ENCODE peak calls at places on chromosomes 5 and 9, in five cellular contexts. One of them, this sample, is unnamed. For H3K27me3, the result is how much of the 10 kb centered on the place peaks cover.

GRCh38 chr5:175253597-175253996 is 190.4 kb downstream of the DRD1 start:
- DNase-seq in esophagus squamous epithelium: no peak
- DNase-seq in GM23248: peak
- DNase-seq in adrenal gland: no peak
- DNase-seq in MM.1S: no peak
- DNase-seq in this sample: no peak

GRCh38 chr9:134620751-134621557 is 20.6 kb upstream of the COL5A1 start:
- DNase-seq in esophagus squamous epithelium: no peak
- DNase-seq in GM23248: no peak
- DNase-seq in adrenal gland: peak
- DNase-seq in MM.1S: no peak
- DNase-seq in this sample: no peak

GRCh38 chr5:31064215-31064614 is 129.3 kb upstream of the CDH6 start:
- DNase-seq in esophagus squamous epithelium: no peak
- DNase-seq in GM23248: no peak
- DNase-seq in adrenal gland: no peak
- DNase-seq in MM.1S: no peak
- DNase-seq in this sample: no peak

GRCh38 chr5:148229840-148230239 is 8.5 kb upstream of the MARCOL start:
- DNase-seq in esophagus squamous epithelium: no peak
- DNase-seq in GM23248: no peak
- DNase-seq in adrenal gland: no peak
- DNase-seq in MM.1S: no peak
- DNase-seq in this sample: no peak

GRCh38 chr5:57493034-57493433 is 10.4 kb upstream of the ACTBL2 start:
- DNase-seq in esophagus squamous epithelium: no peak
- DNase-seq in GM23248: no peak
- DNase-seq in adrenal gland: no peak
- DNase-seq in MM.1S: no peak
- DNase-seq in this sample: no peak

GRCh38 chr9:93288891-93289883 is 105.2 kb downstream of the WNK2 start:
- DNase-seq in esophagus squamous epithelium: no peak
- DNase-seq in GM23248: peak
- DNase-seq in adrenal gland: no peak
- DNase-seq in MM.1S: no peak
- DNase-seq in this sample: no peak

GRCh38 chr5:40258205-40258604 is 421.5 kb upstream of the PTGER4 start:
- DNase-seq in esophagus squamous epithelium: no peak
- DNase-seq in GM23248: no peak
- DNase-seq in adrenal gland: no peak
- DNase-seq in MM.1S: no peak
- DNase-seq in this sample: no peak

GRCh38 chr5:164672931-164673694 is 1167.7 kb downstream of the MAT2B start:
- DNase-seq in esophagus squamous epithelium: no peak
- DNase-seq in GM23248: peak
- DNase-seq in adrenal gland: no peak
- DNase-seq in MM.1S: no peak
- DNase-seq in this sample: no peak

GRCh38 chr9:89878687-89879086 is 273.9 kb downstream of the GADD45G start:
- DNase-seq in esophagus squamous epithelium: no peak
- DNase-seq in GM23248: no peak
- DNase-seq in adrenal gland: peak
- DNase-seq in MM.1S: no peak
- DNase-seq in this sample: no peak

GRCh38 chr5:150503977-150504620 is 3.8 kb upstream of the NDST1 start:
- DNase-seq in esophagus squamous epithelium: no peak
- DNase-seq in GM23248: peak
- DNase-seq in adrenal gland: peak
- DNase-seq in MM.1S: no peak
- DNase-seq in this sample: no peak

GRCh38 chr5:65682148-65682547 is 39.8 kb downstream of the SGTB start:
- DNase-seq in esophagus squamous epithelium: no peak
- DNase-seq in GM23248: no peak
- DNase-seq in adrenal gland: no peak
- DNase-seq in MM.1S: no peak
- DNase-seq in this sample: no peak

GRCh38 chr9:88521308-88521707 is 13.7 kb upstream of the NXNL2 start:
- DNase-seq in esophagus squamous epithelium: no peak
- DNase-seq in GM23248: no peak
- DNase-seq in adrenal gland: no peak
- DNase-seq in MM.1S: no peak
- DNase-seq in this sample: no peak

GRCh38 chr9:1929722-1930621 is 85.2 kb upstream of the SMARCA2 start:
- DNase-seq in esophagus squamous epithelium: no peak
- DNase-seq in GM23248: no peak
- DNase-seq in adrenal gland: no peak
- DNase-seq in MM.1S: no peak
- DNase-seq in this sample: no peak

GRCh38 chr5:91864902-91865420 is 481.8 kb upstream of the ARRDC3 start:
- DNase-seq in esophagus squamous epithelium: no peak
- DNase-seq in GM23248: peak
- DNase-seq in adrenal gland: no peak
- DNase-seq in MM.1S: no peak
- DNase-seq in this sample: no peak

GRCh38 chr5:69270827-69271226 is 36.1 kb downstream of the CDK7 start:
- DNase-seq in esophagus squamous epithelium: no peak
- DNase-seq in GM23248: peak
- DNase-seq in adrenal gland: no peak
- DNase-seq in MM.1S: no peak
- DNase-seq in this sample: no peak

GRCh38 chr5:83583859-83584258 is 112.3 kb downstream of the VCAN start:
- DNase-seq in esophagus squamous epithelium: no peak
- DNase-seq in GM23248: peak
- DNase-seq in adrenal gland: no peak
- DNase-seq in MM.1S: no peak
- DNase-seq in this sample: no peak

GRCh38 chr5:102865510-102866314 is 110.6 kb downstream of the PAM start:
- DNase-seq in esophagus squamous epithelium: no peak
- DNase-seq in GM23248: peak
- DNase-seq in adrenal gland: peak
- DNase-seq in MM.1S: no peak
- DNase-seq in this sample: no peak

GRCh38 chr5:108303086-108303485 is 78.8 kb downstream of the FBXL17 start:
- DNase-seq in esophagus squamous epithelium: no peak
- DNase-seq in GM23248: no peak
- DNase-seq in adrenal gland: no peak
- DNase-seq in MM.1S: no peak
- DNase-seq in this sample: no peak

GRCh38 chr9:126219717-126220116 is 106.9 kb upstream of the MVB12B start:
- DNase-seq in esophagus squamous epithelium: no peak
- DNase-seq in GM23248: no peak
- DNase-seq in adrenal gland: no peak
- DNase-seq in MM.1S: no peak
- DNase-seq in this sample: no peak

GRCh38 chr5:155023320-155023719 is 9.8 kb downstream of the KIF4B start:
- DNase-seq in esophagus squamous epithelium: no peak
- DNase-seq in GM23248: no peak
- DNase-seq in adrenal gland: no peak
- DNase-seq in MM.1S: no peak
- DNase-seq in this sample: no peak

GRCh38 chr5:173530547-173530946 is 85.9 kb downstream of the BOD1 start:
- DNase-seq in esophagus squamous epithelium: no peak
- DNase-seq in GM23248: no peak
- DNase-seq in adrenal gland: no peak
- DNase-seq in MM.1S: no peak
- DNase-seq in this sample: no peak

GRCh38 chr5:78543916-78544315 is 104.7 kb downstream of the LHFPL2 start:
- DNase-seq in esophagus squamous epithelium: no peak
- DNase-seq in GM23248: no peak
- DNase-seq in adrenal gland: no peak
- DNase-seq in MM.1S: no peak
- DNase-seq in this sample: no peak

GRCh38 chr9:135227641-135228251 is 140.3 kb downstream of the OLFM1 start:
- DNase-seq in esophagus squamous epithelium: no peak
- DNase-seq in GM23248: no peak
- DNase-seq in adrenal gland: no peak
- DNase-seq in MM.1S: no peak
- DNase-seq in this sample: no peak

GRCh38 chr9:124932355-124932754 is 8.5 kb downstream of the GOLGA1 start:
- DNase-seq in esophagus squamous epithelium: no peak
- DNase-seq in GM23248: no peak
- DNase-seq in adrenal gland: no peak
- DNase-seq in MM.1S: no peak
- DNase-seq in this sample: no peak

GRCh38 chr5:56951131-56951945 is 585 bp downstream of the MIER3 start:
- DNase-seq in esophagus squamous epithelium: no peak
- DNase-seq in GM23248: peak
- DNase-seq in adrenal gland: peak
- DNase-seq in MM.1S: peak
- DNase-seq in this sample: peak

GRCh38 chr9:93813221-93813620 is 141.9 kb downstream of the BARX1 start:
- DNase-seq in esophagus squamous epithelium: no peak
- DNase-seq in GM23248: no peak
- DNase-seq in adrenal gland: no peak
- DNase-seq in MM.1S: no peak
- DNase-seq in this sample: no peak

GRCh38 chr9:131642496-131643083 is 97.3 kb downstream of the PRRT1B start:
- DNase-seq in esophagus squamous epithelium: no peak
- DNase-seq in GM23248: no peak
- DNase-seq in adrenal gland: no peak
- DNase-seq in MM.1S: peak
- DNase-seq in this sample: no peak

GRCh38 chr5:179793470-179794139 is at the start of gene LTC4S:
- DNase-seq in esophagus squamous epithelium: peak
- DNase-seq in GM23248: peak
- DNase-seq in adrenal gland: peak
- DNase-seq in MM.1S: no peak
- DNase-seq in this sample: peak

GRCh38 chr5:10501554-10502075 is 59.9 kb downstream of the ROPN1L start:
- DNase-seq in esophagus squamous epithelium: no peak
- DNase-seq in GM23248: no peak
- DNase-seq in adrenal gland: no peak
- DNase-seq in MM.1S: no peak
- DNase-seq in this sample: no peak

GRCh38 chr5:154309805-154310204 is 119.3 kb downstream of the GALNT10 start:
- DNase-seq in esophagus squamous epithelium: no peak
- DNase-seq in GM23248: peak
- DNase-seq in adrenal gland: no peak
- DNase-seq in MM.1S: no peak
- DNase-seq in this sample: no peak

GRCh38 chr5:126066795-126067321 is 356.4 kb upstream of the GRAMD2B start:
- DNase-seq in esophagus squamous epithelium: no peak
- DNase-seq in GM23248: no peak
- DNase-seq in adrenal gland: no peak
- DNase-seq in MM.1S: no peak
- DNase-seq in this sample: no peak

GRCh38 chr5:35198681-35199080 is 31.6 kb downstream of the PRLR start:
- DNase-seq in esophagus squamous epithelium: no peak
- DNase-seq in GM23248: peak
- DNase-seq in adrenal gland: no peak
- DNase-seq in MM.1S: no peak
- DNase-seq in this sample: no peak

GRCh38 chr5:129554134-129554904 is 94.2 kb downstream of the ADAMTS19 start:
- DNase-seq in esophagus squamous epithelium: no peak
- DNase-seq in GM23248: no peak
- DNase-seq in adrenal gland: no peak
- DNase-seq in MM.1S: no peak
- DNase-seq in this sample: no peak

GRCh38 chr5:84274585-84275468 is 109.9 kb downstream of the EDIL3 start:
- DNase-seq in esophagus squamous epithelium: no peak
- DNase-seq in GM23248: peak
- DNase-seq in adrenal gland: peak
- DNase-seq in MM.1S: peak
- DNase-seq in this sample: no peak

GRCh38 chr5:157761690-157762611 is 18.4 kb downstream of the LSM11 start:
- DNase-seq in esophagus squamous epithelium: no peak
- DNase-seq in GM23248: peak
- DNase-seq in adrenal gland: peak
- DNase-seq in MM.1S: peak
- DNase-seq in this sample: peak

GRCh38 chr9:78325343-78325742 is 28.4 kb downstream of the PSAT1 start:
- DNase-seq in esophagus squamous epithelium: no peak
- DNase-seq in GM23248: peak
- DNase-seq in adrenal gland: peak
- DNase-seq in MM.1S: no peak
- DNase-seq in this sample: no peak

DNA sequence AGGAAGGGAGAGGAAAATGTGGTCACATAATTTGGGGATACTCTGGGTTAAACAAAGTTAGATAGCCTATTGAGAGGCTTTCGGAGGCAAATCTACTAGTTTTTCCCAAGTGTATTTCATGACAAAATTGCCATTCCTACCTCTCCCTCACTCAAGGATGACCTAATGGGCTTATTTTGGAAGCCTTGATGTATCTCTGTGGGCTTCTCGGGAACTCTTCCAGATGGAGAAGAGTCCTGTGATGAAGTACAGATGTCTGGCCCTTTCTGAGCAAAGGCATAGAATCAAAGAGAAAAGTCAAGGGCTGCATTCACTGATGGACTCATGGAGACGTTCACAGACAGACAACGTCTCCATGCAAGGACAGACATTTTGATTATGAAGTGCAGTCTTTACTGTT is 347.1 kb upstream of the CD180 start:
- DNase-seq in esophagus squamous epithelium: no peak
- DNase-seq in GM23248: peak
- DNase-seq in adrenal gland: no peak
- DNase-seq in MM.1S: no peak
- DNase-seq in this sample: no peak
- H3K27me3 ChIP-seq in esophagus squamous epithelium: under half
- H3K27me3 ChIP-seq in GM23248: under half
- H3K27me3 ChIP-seq in adrenal gland: under half
- H3K27me3 ChIP-seq in MM.1S: under half
- H3K27me3 ChIP-seq in this sample: under half

GRCh38 chr9:28301281-28301680 is 728.0 kb upstream of the C9orf72 start:
- DNase-seq in esophagus squamous epithelium: no peak
- DNase-seq in GM23248: no peak
- DNase-seq in adrenal gland: no peak
- DNase-seq in MM.1S: no peak
- DNase-seq in this sample: no peak
- H3K27ac ChIP-seq in esophagus squamous epithelium: no peak
- H3K27ac ChIP-seq in GM23248: no peak
- H3K27ac ChIP-seq in adrenal gland: no peak
- H3K27ac ChIP-seq in MM.1S: no peak
- H3K27ac ChIP-seq in this sample: no peak

GRCh38 chr9:137046094-137046787 is at the start of gene NPDC1:
- DNase-seq in esophagus squamous epithelium: no peak
- DNase-seq in GM23248: peak
- DNase-seq in adrenal gland: peak
- DNase-seq in MM.1S: peak
- DNase-seq in this sample: peak
- H3K27me3 ChIP-seq in esophagus squamous epithelium: under half
- H3K27me3 ChIP-seq in GM23248: under half
- H3K27me3 ChIP-seq in adrenal gland: half or more
- H3K27me3 ChIP-seq in MM.1S: half or more
- H3K27me3 ChIP-seq in this sample: under half

DNA sequence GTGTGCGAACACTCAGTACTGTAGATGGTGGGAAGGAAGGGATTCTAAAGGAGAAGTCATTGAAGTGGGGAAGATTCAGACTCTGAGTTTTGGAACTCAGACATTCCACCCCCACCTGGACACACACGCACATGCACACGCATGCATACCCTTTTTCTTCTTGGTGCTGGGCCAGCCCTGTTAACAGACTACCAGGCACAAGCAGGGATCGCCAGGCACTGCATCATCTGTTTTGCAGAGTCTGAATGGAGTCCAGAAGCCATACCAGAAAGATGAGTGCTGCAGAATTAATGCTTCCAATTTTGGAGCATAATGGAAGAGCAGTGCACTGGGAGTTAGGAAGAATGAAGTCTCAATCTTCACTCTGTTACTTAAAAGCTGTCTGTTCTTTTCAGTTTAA is 95.4 kb downstream of the PDE8B start:
- DNase-seq in esophagus squamous epithelium: no peak
- DNase-seq in GM23248: peak
- DNase-seq in adrenal gland: no peak
- DNase-seq in MM.1S: no peak
- DNase-seq in this sample: no peak
- H3K27ac ChIP-seq in esophagus squamous epithelium: peak
- H3K27ac ChIP-seq in GM23248: peak
- H3K27ac ChIP-seq in adrenal gland: no peak
- H3K27ac ChIP-seq in MM.1S: no peak
- H3K27ac ChIP-seq in this sample: no peak

This sample was measured in CD4-positive, alpha-beta memory T cell.